ENCODE peak calls at places on chromosomes 16 and 17, in five cellular contexts. O is ovary, F is psoas muscle, X is OCI-LY7, K is heart left ventricle. C is an unnamed sample.
A peak's percentile ranks its signal among the peaks of the same experiment; 100 is the strongest.

GRCh38 chr16:29876186-29876577 is 13.2 kb upstream of the CDIPT start:
- DNase-seq in F (no peak), O (no peak), X (no peak), K (no peak), C (no peak)

GRCh38 chr17:28384281-28385036 is 13.0 kb downstream of the SARM1 start:
- DNase-seq in F (peak; percentile 61), X (no peak), K (peak; percentile 58), O (no peak), C (peak; percentile 84)

GRCh38 chr16:34801875-34802274 is 1342.5 kb downstream of the TP53TG3F start:
- DNase-seq in F (peak; percentile 35), K (no peak), O (no peak), X (no peak), C (no peak)

GRCh38 chr16:67284699-67285646 is 5.6 kb downstream of the PLEKHG4 start:
- DNase-seq in K (no peak), F (peak; percentile 80), O (no peak), X (no peak), C (peak; percentile 42)

GRCh38 chr17:38420518-38420917 is 7.7 kb upstream of the ARHGAP23 start:
- DNase-seq in O (no peak), K (no peak), X (no peak), F (no peak), C (no peak)

GRCh38 chr16:70298988-70299938 is at the start of gene DDX19B:
- DNase-seq in F (peak; percentile 91), O (peak; percentile 73), X (peak; percentile 65), K (peak; percentile 77), C (peak; percentile 80)

GRCh38 chr17:58691701-58692238 is at the start of gene TEX14:
- DNase-seq in F (no peak), O (peak; percentile 13), K (no peak), X (no peak), C (no peak)

GRCh38 chr17:63487014-63487339 is 10.1 kb downstream of the ACE start:
- DNase-seq in O (no peak), F (no peak), K (no peak), X (no peak), C (no peak)

GRCh38 chr17:60646701-60647100 is 30.9 kb upstream of the BCAS3 start:
- DNase-seq in O (no peak), X (no peak), K (no peak), F (no peak), C (no peak)

GRCh38 chr16:68433316-68433715 is 15.0 kb downstream of the SMPD3 start:
- DNase-seq in F (no peak), X (no peak), K (no peak), O (no peak), C (no peak)

GRCh38 chr16:55643161-55643970 is 12.4 kb upstream of the SLC6A2 start:
- DNase-seq in O (no peak), K (no peak), F (no peak), X (no peak), C (no peak)

GRCh38 chr16:52068447-52069074 is 478.4 kb downstream of the TOX3 start:
- DNase-seq in X (no peak), K (no peak), F (no peak), O (no peak), C (no peak)

GRCh38 chr16:318628-319027 is 33.9 kb downstream of the AXIN1 start:
- DNase-seq in K (no peak), X (no peak), F (no peak), O (no peak), C (no peak)

GRCh38 chr16:52569296-52569695 is 22.4 kb upstream of the TOX3 start:
- DNase-seq in K (no peak), F (no peak), O (no peak), X (no peak), C (no peak)

GRCh38 chr17:32596666-32597065 is 109.9 kb downstream of the CDK5R1 start:
- DNase-seq in F (no peak), K (no peak), O (no peak), X (no peak), C (no peak)

GRCh38 chr17:32591428-32591827 is 104.6 kb downstream of the CDK5R1 start:
- DNase-seq in X (no peak), O (no peak), F (no peak), K (no peak), C (no peak)

GRCh38 chr17:32590974-32591373 is 104.2 kb downstream of the CDK5R1 start:
- DNase-seq in X (no peak), O (no peak), K (no peak), F (no peak), C (no peak)

GRCh38 chr17:32596206-32596605 is 109.4 kb downstream of the CDK5R1 start:
- DNase-seq in O (no peak), K (no peak), X (no peak), F (no peak), C (no peak)

DNA sequence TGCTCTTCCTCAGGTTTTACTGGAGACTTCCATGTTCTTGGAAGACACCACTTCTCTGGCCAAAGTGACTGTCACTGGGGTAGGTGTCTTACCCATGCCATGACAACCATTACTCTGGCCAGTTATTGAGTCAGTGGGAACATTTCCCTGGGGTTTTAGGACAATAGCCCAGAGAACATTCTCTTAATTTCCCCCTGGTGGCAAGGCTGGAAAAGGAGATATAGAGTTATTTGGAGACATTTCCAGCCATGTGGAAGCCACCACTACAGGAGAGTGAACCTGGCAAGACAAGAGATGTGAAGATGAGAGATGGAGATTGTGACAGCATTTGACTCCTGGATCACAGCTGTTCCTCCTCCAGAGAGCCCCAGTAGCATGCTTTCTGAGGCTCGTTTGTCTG is 106.2 kb downstream of the CDK5R1 start:
- DNase-seq in O (no peak), X (no peak), F (no peak), K (no peak), C (no peak)
- TF ChIP-seq CTCF in O (no peak), X (no peak), F (no peak), K (no peak), C (no peak)

GRCh38 chr17:41524261-41524660 is 3.8 kb downstream of the KRT19 start:
- DNase-seq in F (no peak), K (no peak), O (no peak), X (no peak), C (no peak)

GRCh38 chr17:41528959-41529353 is 848 bp upstream of the KRT19 start:
- DNase-seq in F (no peak), X (no peak), O (no peak), K (no peak), C (no peak)

GRCh38 chr17:41529491-41529915 is 1.4 kb upstream of the KRT19 start:
- DNase-seq in K (no peak), O (no peak), F (no peak), X (no peak), C (no peak)

GRCh38 chr17:41530062-41531048 is 2.2 kb upstream of the KRT19 start:
- DNase-seq in F (no peak), X (no peak), K (no peak), O (peak; percentile 42), C (no peak)

GRCh38 chr17:41527076-41528023 is 758 bp downstream of the KRT19 start:
- DNase-seq in F (no peak), K (no peak), X (no peak), O (peak; percentile 75), C (peak; percentile 70)
- H3K4me1 ChIP-seq in F (peaks cover 4% of the 10 kb centered on the region), K (no peaks in the 10 kb centered on the region), X (no peaks in the 10 kb centered on the region), O (peaks cover 7% of the 10 kb centered on the region), C (peaks cover 6% of the 10 kb centered on the region)

GRCh38 chr17:50065056-50065455 is 9.1 kb downstream of the ITGA3 start:
- DNase-seq in K (no peak), O (no peak), X (no peak), F (no peak), C (no peak)
- H3K27ac ChIP-seq in K (peak overlapping the region; percentile 93), O (peak overlapping the region; percentile 59), X (no peak overlapping the region), F (peak overlapping the region; percentile 92), C (peak overlapping the region; percentile 97)

GRCh38 chr17:9802294-9802693 is 10.9 kb upstream of the DHRS7C start:
- DNase-seq in X (no peak), O (no peak), K (no peak), F (no peak), C (no peak)
- TF ChIP-seq CTCF in X (no peak), O (no peak), K (no peak), F (no peak), C (no peak)

GRCh38 chr17:81044428-81044763 is 9.4 kb downstream of the BAIAP2 start:
- DNase-seq in F (no peak), X (no peak), K (no peak), O (no peak), C (no peak)

GRCh38 chr17:81040791-81041337 is 5.9 kb downstream of the BAIAP2 start:
- DNase-seq in O (no peak), F (no peak), K (no peak), X (peak; percentile 52), C (no peak)

GRCh38 chr17:81043319-81043724 is 8.4 kb downstream of the BAIAP2 start:
- DNase-seq in F (no peak), X (no peak), O (no peak), K (no peak), C (no peak)

GRCh38 chr17:81043725-81044427 is 8.9 kb downstream of the BAIAP2 start:
- DNase-seq in K (no peak), F (no peak), O (no peak), X (no peak), C (peak; percentile 81)

GRCh38 chr17:81042606-81043005 is 7.7 kb downstream of the BAIAP2 start:
- DNase-seq in O (no peak), X (no peak), F (no peak), K (no peak), C (no peak)
- H3K4me1 ChIP-seq in O (peaks cover 31% of the 10 kb centered on the region), X (no peaks in the 10 kb centered on the region), F (peaks cover 37% of the 10 kb centered on the region), K (peaks cover 43% of the 10 kb centered on the region), C (peaks cover 7% of the 10 kb centered on the region)

C was measured in lung.